ENCODE peak calls at places on chromosomes 2 and 18, in six cellular contexts. U is choroid plexus epithelial cell; G is psoas muscle; Z is amygdala; Q is activated CD8-positive, alpha-beta memory T cell treated with anti-CD3 and anti-CD28 coated beads for 48 hours; D is HepG2. C is an unnamed sample.

GRCh38 chr2:128290356-128290755 is 28.3 kb downstream of the HS6ST1 start:
- DNase-seq in U (peak; percentile 24), G (no peak), Z (no peak), Q (no peak), D (no peak), C (no peak)

GRCh38 chr18:27404855-27405254 is 219.7 kb upstream of the CHST9 start:
- DNase-seq in U (no peak), G (no peak), Z (no peak), Q (no peak), D (no peak), C (no peak)

GRCh38 chr2:48356701-48357322 is 173.1 kb upstream of the STON1 start:
- DNase-seq in U (peak; percentile 88), G (no peak), Z (no peak), Q (no peak), D (no peak), C (no peak)

GRCh38 chr2:100984892-100985307 is 17.2 kb upstream of the RPL31 start:
- DNase-seq in U (peak; percentile 83), G (peak; percentile 78), Z (peak; percentile 13), Q (peak; percentile 53), D (peak; percentile 81), C (peak; percentile 50)

GRCh38 chr18:27887711-27888495 is 289.0 kb downstream of the CDH2 start:
- DNase-seq in U (no peak), G (no peak), Z (no peak), Q (no peak), D (no peak), C (no peak)

GRCh38 chr2:105111365-105112150 is 73.7 kb downstream of the MRPS9 start:
- DNase-seq in U (no peak), G (no peak), Z (no peak), Q (no peak), D (no peak), C (no peak)

GRCh38 chr18:23077493-23078256 is 57.6 kb upstream of the CABLES1 start:
- DNase-seq in U (no peak), G (no peak), Z (no peak), Q (no peak), D (peak; percentile 75), C (no peak)

GRCh38 chr2:216308532-216308931 is 63.8 kb downstream of the MARCHF4 start:
- DNase-seq in U (no peak), G (no peak), Z (no peak), Q (no peak), D (no peak), C (no peak)

GRCh38 chr2:95298471-95299111 is 1.4 kb downstream of the KCNIP3 start:
- DNase-seq in U (no peak), G (no peak), Z (no peak), Q (no peak), D (no peak), C (no peak)

GRCh38 chr2:168160897-168161296 is 86.5 kb downstream of the STK39 start:
- DNase-seq in U (no peak), G (no peak), Z (no peak), Q (no peak), D (peak; percentile 60), C (no peak)

GRCh38 chr2:218984239-218985020 is 554 bp downstream of the FEV start:
- DNase-seq in U (no peak), G (no peak), Z (no peak), Q (no peak), D (no peak), C (no peak)

GRCh38 chr18:5238371-5238758 is 41.3 kb upstream of the AKAIN1 start:
- DNase-seq in U (peak; percentile 41), G (peak; percentile 34), Z (no peak), Q (peak; percentile 10), D (peak; percentile 86), C (no peak)

GRCh38 chr2:212695426-212695825 is 156.8 kb upstream of the ERBB4 start:
- DNase-seq in U (no peak), G (no peak), Z (no peak), Q (no peak), D (no peak), C (no peak)

GRCh38 chr2:120856421-120856862 is 120.8 kb downstream of the GLI2 start:
- DNase-seq in U (peak; percentile 32), G (no peak), Z (no peak), Q (no peak), D (no peak), C (no peak)

GRCh38 chr2:102792538-102793208 is 30.8 kb downstream of the TMEM182 start:
- DNase-seq in U (no peak), G (no peak), Z (no peak), Q (no peak), D (no peak), C (no peak)

GRCh38 chr2:227577555-227577954 is 21.1 kb upstream of the SCYGR2 start:
- DNase-seq in U (no peak), G (no peak), Z (no peak), Q (no peak), D (peak; percentile 20), C (no peak)

GRCh38 chr18:14086459-14087231 is 45.6 kb downstream of the ZNF519 start:
- DNase-seq in U (peak; percentile 68), G (no peak), Z (no peak), Q (no peak), D (peak; percentile 50), C (peak; percentile 7)

GRCh38 chr2:218607436-218608115 is at the start of gene PLCD4:
- DNase-seq in U (peak; percentile 66), G (peak; percentile 38), Z (no peak), Q (no peak), D (no peak), C (no peak)

GRCh38 chr2:47218066-47218581 is 63.0 kb upstream of the STPG4 start:
- DNase-seq in U (no peak), G (no peak), Z (no peak), Q (no peak), D (no peak), C (no peak)

GRCh38 chr18:46706968-46707367 is 49.9 kb downstream of the ST8SIA5 start:
- DNase-seq in U (no peak), G (no peak), Z (no peak), Q (no peak), D (peak; percentile 3), C (no peak)

GRCh38 chr2:194464964-194465638 is 1191.9 kb upstream of the SLC39A10 start:
- DNase-seq in U (no peak), G (no peak), Z (no peak), Q (no peak), D (no peak), C (no peak)

GRCh38 chr2:60483400-60483799 is 70.1 kb downstream of the BCL11A start:
- DNase-seq in U (peak; percentile 74), G (no peak), Z (no peak), Q (no peak), D (no peak), C (no peak)

GRCh38 chr2:181752301-181752700 is 72.0 kb upstream of the NEUROD1 start:
- DNase-seq in U (no peak), G (no peak), Z (no peak), Q (no peak), D (peak; percentile 24), C (no peak)

GRCh38 chr2:74760875-74761630 is 72.9 kb upstream of the HK2 start:
- DNase-seq in U (no peak), G (no peak), Z (no peak), Q (no peak), D (no peak), C (no peak)

GRCh38 chr2:150916434-150916833 is 345.2 kb downstream of the RBM43 start:
- DNase-seq in U (no peak), G (no peak), Z (no peak), Q (no peak), D (no peak), C (no peak)

GRCh38 chr2:223238301-223238700 is 186.3 kb downstream of the KCNE4 start:
- DNase-seq in U (no peak), G (no peak), Z (no peak), Q (no peak), D (no peak), C (no peak)

GRCh38 chr2:136381722-136382633 is 264.0 kb upstream of the CXCR4 start:
- DNase-seq in U (no peak), G (no peak), Z (no peak), Q (peak; percentile 55), D (no peak), C (no peak)

GRCh38 chr2:95018861-95019550 is 6.5 kb upstream of the MAL start:
- DNase-seq in U (no peak), G (no peak), Z (no peak), Q (no peak), D (no peak), C (no peak)

GRCh38 chr2:43950383-43951008 is 45.3 kb downstream of the LRPPRC start:
- DNase-seq in U (peak; percentile 77), G (no peak), Z (no peak), Q (no peak), D (peak; percentile 54), C (no peak)

GRCh38 chr18:48356151-48356745 is 52.9 kb downstream of the ZBTB7C start:
- DNase-seq in U (no peak), G (no peak), Z (no peak), Q (no peak), D (no peak), C (no peak)